ENCODE peak calls at places on chromosome 20, in four cellular contexts. I, G, L and O are unnamed samples. For H3K36me3, the result is how much of the 10 kb centered on the place peaks cover.

GRCh38 chr20:43355610-43356009 is 102.1 kb upstream of the SRSF6 start:
- DNase-seq in L (no peak), G (no peak), I (no peak), O (no peak)

GRCh38 chr20:58970146-58970545 is 10.9 kb upstream of the NELFCD start:
- DNase-seq in I (no peak), L (no peak), G (no peak), O (no peak)

GRCh38 chr20:58201616-58202015 is 26.8 kb downstream of the ANKRD60 start:
- DNase-seq in L (no peak), G (no peak), I (no peak), O (no peak)

GRCh38 chr20:58645277-58645968 is 5.7 kb upstream of the STX16 start:
- DNase-seq in G (peak), I (peak), L (no peak), O (no peak)

GRCh38 chr20:48189177-48189576 is 403.9 kb upstream of the SULF2 start:
- DNase-seq in L (peak), I (no peak), G (peak), O (peak)

GRCh38 chr20:19928379-19929360 is 88.5 kb upstream of the NAA20 start:
- DNase-seq in I (no peak), L (no peak), G (no peak), O (no peak)

GRCh38 chr20:8079976-8080375 is 52.1 kb upstream of the PLCB1 start:
- DNase-seq in I (no peak), L (no peak), G (no peak), O (no peak)

GRCh38 chr20:25213566-25214415 is 18.3 kb downstream of the ENTPD6 start:
- DNase-seq in L (no peak), G (no peak), I (no peak), O (no peak)

GRCh38 chr20:49283176-49283702 is 5.4 kb upstream of the ZNFX1 start:
- DNase-seq in L (no peak), I (no peak), G (no peak), O (no peak)

GRCh38 chr20:40532103-40532502 is 156.9 kb downstream of the MAFB start:
- DNase-seq in G (peak), L (no peak), I (no peak), O (peak)

GRCh38 chr20:53679597-53680309 is 86.1 kb upstream of the ZNF217 start:
- DNase-seq in I (no peak), G (no peak), L (peak), O (no peak)

GRCh38 chr20:38804682-38805501 is 605 bp upstream of the PPP1R16B start:
- DNase-seq in G (no peak), I (no peak), L (peak), O (no peak)

GRCh38 chr20:31919756-31920155 is 32.1 kb downstream of the PDRG1 start:
- DNase-seq in I (no peak), G (no peak), L (no peak), O (no peak)

GRCh38 chr20:24829649-24830370 is 119.3 kb upstream of the CST7 start:
- DNase-seq in G (no peak), I (no peak), L (no peak), O (no peak)

GRCh38 chr20:48613926-48614325 is 213.9 kb downstream of the PREX1 start:
- DNase-seq in L (no peak), G (no peak), I (no peak), O (no peak)

GRCh38 chr20:57698867-57699275 is 10.9 kb downstream of the PMEPA1 start:
- DNase-seq in G (no peak), L (no peak), I (no peak), O (peak)

GRCh38 chr20:17685168-17685567 is 3.1 kb upstream of the RRBP1 start:
- DNase-seq in L (no peak), I (no peak), G (no peak), O (no peak)

GRCh38 chr20:31967830-31968249 is at the start of gene XKR7:
- DNase-seq in I (no peak), L (peak), G (no peak), O (no peak)

GRCh38 chr20:64162239-64162621 is 2.0 kb upstream of the MYT1 start:
- DNase-seq in L (no peak), I (no peak), G (no peak), O (no peak)

GRCh38 chr20:41697861-41698559 is 79.8 kb upstream of the CHD6 start:
- DNase-seq in I (no peak), G (peak), L (peak), O (peak)

GRCh38 chr20:41407617-41408016 is 41.0 kb upstream of the EMILIN3 start:
- DNase-seq in I (no peak), G (no peak), L (no peak), O (no peak)

GRCh38 chr20:10639762-10640556 is 33.8 kb downstream of the JAG1 start:
- DNase-seq in G (no peak), L (no peak), I (no peak), O (peak)

GRCh38 chr20:41003143-41003932 is 25.3 kb upstream of the TOP1 start:
- DNase-seq in L (peak), I (peak), G (peak), O (peak)

GRCh38 chr20:54432966-54433365 is 42.4 kb upstream of the DOK5 start:
- DNase-seq in I (no peak), L (no peak), G (no peak), O (no peak)

GRCh38 chr20:51815383-51816076 is 13.2 kb upstream of the SALL4 start:
- DNase-seq in I (no peak), L (no peak), G (no peak), O (no peak)

DNA sequence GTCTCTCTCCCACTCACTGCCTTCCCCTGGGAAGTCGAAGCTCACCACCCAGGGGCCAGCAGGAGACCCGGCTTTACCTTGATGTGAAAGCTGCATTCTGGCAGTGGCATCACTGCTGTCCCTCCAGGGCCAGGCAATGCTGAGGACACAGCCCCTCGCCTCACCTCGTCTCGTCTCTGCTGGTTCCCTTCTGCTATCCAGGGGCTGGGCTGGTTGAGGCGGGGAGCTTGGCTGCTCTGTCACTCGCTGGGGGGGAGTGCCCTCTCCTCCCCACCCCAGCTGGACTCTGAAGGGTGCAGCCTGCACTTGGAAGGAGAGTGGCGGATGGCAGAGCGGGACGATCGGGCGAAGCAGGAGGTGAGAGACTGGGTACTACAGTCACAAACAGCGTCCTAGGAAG is 12.7 kb upstream of the DSN1 start:
- DNase-seq in L (no peak), G (no peak), I (no peak), O (no peak)
- H3K36me3 ChIP-seq in L (under half), G (under half), I (half or more), O (under half)

DNA sequence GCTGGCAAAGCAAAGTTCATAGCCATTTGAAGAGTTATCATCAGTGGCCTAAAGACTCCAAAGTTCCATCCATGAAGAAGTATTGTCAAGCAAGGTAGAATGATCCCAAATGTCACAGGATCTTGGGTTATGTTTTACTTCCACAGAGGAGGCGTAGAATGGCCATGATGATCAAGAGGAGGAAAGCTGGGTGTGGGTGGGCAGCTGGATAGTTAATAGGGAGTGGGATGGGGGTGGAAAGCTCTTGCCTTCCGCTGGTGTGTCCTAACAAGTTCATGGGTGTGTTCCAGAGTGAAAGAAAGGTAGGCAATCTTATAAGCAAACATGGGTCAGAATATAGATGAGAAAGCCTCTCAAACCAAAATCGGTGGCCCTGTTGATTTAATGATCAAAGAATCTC is 38.4 kb downstream of the PIGU start:
- DNase-seq in I (no peak), L (no peak), G (no peak), O (no peak)
- H3K36me3 ChIP-seq in I (under half), L (under half), G (under half), O (under half)

GRCh38 chr20:46361811-46362210 is 44.6 kb downstream of the ELMO2 start:
- DNase-seq in I (no peak), G (no peak), L (no peak), O (no peak)
- H3K36me3 ChIP-seq in I (half or more), G (under half), L (under half), O (under half)

GRCh38 chr20:62910217-62910766 is 16.0 kb downstream of the DIDO1 start:
- DNase-seq in I (no peak), G (no peak), L (no peak), O (no peak)

GRCh38 chr20:62910777-62911497 is 15.4 kb downstream of the DIDO1 start:
- DNase-seq in L (no peak), I (no peak), G (no peak), O (no peak)

GRCh38 chr20:62908971-62909791 is 17.1 kb downstream of the DIDO1 start:
- DNase-seq in I (no peak), L (no peak), G (no peak), O (no peak)

GRCh38 chr20:62913043-62913630 is 13.2 kb downstream of the DIDO1 start:
- DNase-seq in I (no peak), L (no peak), G (no peak), O (no peak)

DNA sequence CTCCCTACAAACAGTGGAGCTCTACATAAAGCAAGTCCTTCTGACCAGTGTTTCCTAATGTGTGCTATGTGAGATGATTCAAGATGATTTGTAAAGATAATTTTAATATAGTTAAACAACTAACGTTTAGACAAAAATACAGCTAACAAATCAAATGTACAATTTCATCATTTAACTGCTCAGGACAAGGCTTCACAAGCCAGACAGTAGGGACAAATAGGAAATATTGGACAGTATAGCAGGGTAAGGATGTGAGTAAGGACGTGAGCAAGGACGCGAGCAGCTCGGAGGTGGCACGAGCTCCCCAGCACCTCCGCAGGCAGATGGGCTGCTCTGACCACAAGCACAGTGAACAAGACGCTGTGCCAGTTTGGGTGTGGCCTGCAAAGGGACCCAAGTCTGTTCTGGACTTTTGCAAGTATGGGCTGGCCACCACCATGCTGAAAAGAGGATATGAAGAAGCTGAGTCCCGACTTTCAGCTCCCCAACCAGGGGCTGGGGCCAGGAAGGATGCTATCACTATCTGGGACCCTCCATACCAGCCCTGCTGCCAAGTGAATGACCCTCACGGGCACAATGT is 14.5 kb downstream of the DIDO1 start:
- DNase-seq in G (no peak), I (no peak), L (no peak), O (no peak)
- H3K36me3 ChIP-seq in G (under half), I (half or more), L (half or more), O (half or more)

DNA sequence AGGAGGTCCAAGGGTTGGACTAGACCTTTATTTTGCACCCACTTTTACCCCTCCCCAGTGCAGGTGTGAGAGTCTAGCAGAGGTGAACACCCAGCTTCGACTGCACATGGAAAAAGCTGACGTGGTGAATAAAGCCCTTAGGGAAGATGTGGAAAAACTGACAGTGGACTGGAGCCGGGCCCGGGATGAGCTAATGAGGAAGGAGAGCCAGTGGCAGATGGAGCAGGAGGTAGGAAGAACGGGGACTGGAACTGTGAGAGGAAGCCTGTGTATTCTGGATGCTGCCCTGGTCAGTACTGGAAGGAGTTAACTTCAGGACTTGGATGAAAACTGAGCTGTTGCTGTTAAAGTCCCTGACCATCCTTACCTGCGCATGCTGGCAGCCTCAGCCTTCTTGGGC is 10.6 kb downstream of the CEP250 start:
- DNase-seq in G (no peak), I (no peak), L (no peak), O (no peak)
- H3K36me3 ChIP-seq in G (under half), I (under half), L (half or more), O (under half)

GRCh38 chr20:60340232-60340631 is 382.0 kb downstream of the CDH26 start:
- DNase-seq in L (no peak), I (no peak), G (no peak), O (no peak)
- H3K36me3 ChIP-seq in L (under half), I (under half), G (under half), O (under half)

GRCh38 chr20:37501940-37502339 is 19.1 kb upstream of the NNAT start:
- DNase-seq in G (no peak), I (no peak), L (no peak), O (no peak)

GRCh38 chr20:37498066-37498702 is 22.9 kb upstream of the NNAT start:
- DNase-seq in L (no peak), I (no peak), G (no peak), O (no peak)

GRCh38 chr20:37503256-37503927 is 17.7 kb upstream of the NNAT start:
- DNase-seq in I (no peak), L (no peak), G (no peak), O (no peak)

GRCh38 chr20:37502654-37503053 is 18.4 kb upstream of the NNAT start:
- DNase-seq in G (no peak), L (no peak), I (no peak), O (no peak)

GRCh38 chr20:37500311-37500710 is 20.7 kb upstream of the NNAT start:
- DNase-seq in G (no peak), I (no peak), L (no peak), O (no peak)
- H3K36me3 ChIP-seq in G (under half), I (under half), L (under half), O (under half)